ENCODE peak calls at places on chromosomes 7 and 10, in seven cellular contexts. Z is right lobe of liver; L is cardiac muscle cell; X is amniotic epithelial cell; H is fibroblast of mammary gland; D is stimulated activated CD8-positive, alpha-beta memory T cell treated with anti-CD3 and anti-CD28 coated beads, Interleukin-15, amount 100 ng/mL, for 24 hours; Y is GM03348. G is an unnamed sample.

GRCh38 chr10:14820010-14820774 is 17.6 kb downstream of the CDNF start:
- DNase-seq in Z (no peak), L (peak; percentile 86), X (peak; percentile 94), H (peak; percentile 85), D (no peak), Y (peak; percentile 55), G (peak; percentile 74)

GRCh38 chr7:139582130-139582650 is 58.7 kb downstream of the CLEC2L start:
- DNase-seq in Z (no peak), L (no peak), X (no peak), H (no peak), D (no peak), Y (no peak), G (no peak)

GRCh38 chr10:79344502-79345195 is 2.6 kb upstream of the PPIF start:
- DNase-seq in Z (no peak), L (no peak), X (no peak), H (no peak), D (no peak), Y (no peak), G (no peak)

GRCh38 chr7:153397459-153397858 is 637.9 kb downstream of the ACTR3B start:
- DNase-seq in Z (no peak), L (no peak), X (no peak), H (no peak), D (no peak), Y (no peak), G (no peak)

GRCh38 chr7:2522780-2523433 is 3.3 kb downstream of the LFNG start:
- DNase-seq in Z (no peak), L (peak; percentile 72), X (peak; percentile 73), H (peak; percentile 57), D (no peak), Y (peak; percentile 59), G (peak; percentile 60)

GRCh38 chr10:58072634-58073033 is 195.1 kb downstream of the IPMK start:
- DNase-seq in Z (no peak), L (no peak), X (no peak), H (no peak), D (no peak), Y (no peak), G (no peak)

GRCh38 chr10:57457972-57458512 is 809.7 kb downstream of the IPMK start:
- DNase-seq in Z (no peak), L (no peak), X (no peak), H (no peak), D (no peak), Y (no peak), G (no peak)

GRCh38 chr10:130875116-130875515 is 436.4 kb downstream of the TCERG1L start:
- DNase-seq in Z (no peak), L (no peak), X (no peak), H (no peak), D (no peak), Y (no peak), G (no peak)

GRCh38 chr7:134016223-134016941 is 110.8 kb upstream of the LRGUK start:
- DNase-seq in Z (no peak), L (peak; percentile 49), X (peak; percentile 26), H (peak; percentile 28), D (no peak), Y (peak; percentile 60), G (peak; percentile 46)

GRCh38 chr7:109638321-109638720 is 1068.6 kb downstream of the DNAJB9 start:
- DNase-seq in Z (no peak), L (no peak), X (no peak), H (no peak), D (no peak), Y (no peak), G (no peak)

GRCh38 chr7:16317406-16317805 is 103.9 kb downstream of the CRPPA start:
- DNase-seq in Z (no peak), L (no peak), X (no peak), H (no peak), D (no peak), Y (no peak), G (no peak)

GRCh38 chr10:5491477-5491876 is 7.9 kb downstream of the CALML5 start:
- DNase-seq in Z (no peak), L (no peak), X (no peak), H (no peak), D (no peak), Y (no peak), G (no peak)

GRCh38 chr7:137007001-137007725 is 138.7 kb downstream of the CHRM2 start:
- DNase-seq in Z (no peak), L (no peak), X (peak; percentile 69), H (no peak), D (no peak), Y (no peak), G (peak; percentile 47)

GRCh38 chr10:88158506-88159123 is 295.2 kb downstream of the PTEN start:
- DNase-seq in Z (no peak), L (no peak), X (peak; percentile 24), H (no peak), D (no peak), Y (no peak), G (no peak)

GRCh38 chr10:131821378-131822012 is 79.3 kb upstream of the PPP2R2D start:
- DNase-seq in Z (peak; percentile 51), L (no peak), X (no peak), H (no peak), D (no peak), Y (no peak), G (no peak)

GRCh38 chr7:74606101-74606908 is 51.2 kb upstream of the GTF2I start:
- DNase-seq in Z (peak; percentile 76), L (peak; percentile 13), X (no peak), H (no peak), D (no peak), Y (peak; percentile 79), G (peak; percentile 36)

GRCh38 chr7:151662291-151662690 is 142.6 kb upstream of the RHEB start:
- DNase-seq in Z (no peak), L (no peak), X (no peak), H (no peak), D (no peak), Y (no peak), G (peak; percentile 61)

GRCh38 chr10:93573051-93573909 is 6.8 kb downstream of the FFAR4 start:
- DNase-seq in Z (no peak), L (no peak), X (no peak), H (no peak), D (no peak), Y (no peak), G (no peak)

GRCh38 chr10:16964571-16965241 is 147.5 kb upstream of the RSU1 start:
- DNase-seq in Z (no peak), L (peak; percentile 39), X (peak; percentile 57), H (no peak), D (no peak), Y (peak; percentile 34), G (peak; percentile 39)

GRCh38 chr7:128875523-128875948 is 12.9 kb downstream of the ATP6V1F start:
- DNase-seq in Z (peak; percentile 14), L (no peak), X (no peak), H (no peak), D (no peak), Y (no peak), G (no peak)

GRCh38 chr7:23971031-23971430 is 261.0 kb downstream of the STK31 start:
- DNase-seq in Z (no peak), L (no peak), X (peak; percentile 53), H (no peak), D (no peak), Y (no peak), G (peak; percentile 12)

GRCh38 chr10:121524138-121524817 is 74.0 kb downstream of the FGFR2 start:
- DNase-seq in Z (no peak), L (no peak), X (no peak), H (no peak), D (no peak), Y (no peak), G (no peak)

GRCh38 chr7:156842740-156843140 is 50.2 kb downstream of the LMBR1 start:
- DNase-seq in Z (no peak), L (no peak), X (peak; percentile 8), H (no peak), D (no peak), Y (no peak), G (no peak)

GRCh38 chr10:34109481-34109880 is 705.6 kb downstream of the PARD3 start:
- DNase-seq in Z (no peak), L (no peak), X (no peak), H (no peak), D (no peak), Y (no peak), G (no peak)

GRCh38 chr10:101845903-101846302 is 2.3 kb upstream of the KCNIP2 start:
- DNase-seq in Z (no peak), L (no peak), X (no peak), H (no peak), D (no peak), Y (no peak), G (no peak)

GRCh38 chr10:14329609-14330246 is 996 bp downstream of the FRMD4A start:
- DNase-seq in Z (no peak), L (no peak), X (no peak), H (no peak), D (no peak), Y (no peak), G (no peak)

GRCh38 chr10:4407783-4408182 is 418.2 kb upstream of the AKR1E2 start:
- DNase-seq in Z (no peak), L (peak; percentile 47), X (peak; percentile 20), H (peak; percentile 88), D (no peak), Y (peak; percentile 20), G (peak; percentile 8)

GRCh38 chr7:95621404-95621803 is 25.1 kb upstream of the PDK4 start:
- DNase-seq in Z (no peak), L (no peak), X (no peak), H (no peak), D (no peak), Y (no peak), G (no peak)

GRCh38 chr7:112495820-112496462 is 15.2 kb downstream of the LSMEM1 start:
- DNase-seq in Z (no peak), L (peak; percentile 79), X (peak; percentile 57), H (peak; percentile 68), D (no peak), Y (peak; percentile 58), G (peak; percentile 69)

GRCh38 chr10:117271427-117271826 is 30.5 kb downstream of the SLC18A2 start:
- DNase-seq in Z (no peak), L (peak; percentile 4), X (peak; percentile 22), H (peak; percentile 9), D (no peak), Y (no peak), G (no peak)

GRCh38 chr7:148963583-148964509 is 64.5 kb downstream of the PDIA4 start:
- DNase-seq in Z (no peak), L (peak; percentile 35), X (no peak), H (peak; percentile 31), D (no peak), Y (peak; percentile 18), G (no peak)

GRCh38 chr7:137879357-137880158 is 32.8 kb upstream of the DGKI start:
- DNase-seq in Z (no peak), L (peak; percentile 43), X (peak; percentile 64), H (peak; percentile 74), D (no peak), Y (peak; percentile 67), G (peak; percentile 59)

GRCh38 chr7:100191775-100192174 is 14.1 kb downstream of the STAG3 start:
- DNase-seq in Z (no peak), L (peak; percentile 67), X (peak; percentile 93), H (peak; percentile 30), D (no peak), Y (no peak), G (no peak)

GRCh38 chr10:82982110-82982608 is 1107.2 kb downstream of the NRG3 start:
- DNase-seq in Z (no peak), L (peak; percentile 88), X (peak; percentile 88), H (peak; percentile 91), D (no peak), Y (peak; percentile 82), G (peak; percentile 90)

GRCh38 chr10:74855027-74855426 is 28.6 kb downstream of the KAT6B start:
- DNase-seq in Z (no peak), L (no peak), X (no peak), H (no peak), D (no peak), Y (peak; percentile 14), G (no peak)

GRCh38 chr7:108486291-108486966 is 30.2 kb upstream of the NRCAM start:
- DNase-seq in Z (no peak), L (peak; percentile 50), X (no peak), H (peak; percentile 10), D (no peak), Y (peak; percentile 54), G (peak; percentile 3)

G was measured in AG08395.